ENCODE peak calls at places on chromosomes 13 and 19, in five cellular contexts. N, F, L, O and P are unnamed samples.

GRCh38 chr13:44382635-44383145 is 9.1 kb downstream of the SERP2 start:
- DNase-seq in N (no peak), F (no peak), L (no peak), O (no peak), P (no peak)

GRCh38 chr13:67437246-67437645 is 207.1 kb upstream of the PCDH9 start:
- DNase-seq in N (no peak), F (no peak), L (no peak), O (no peak), P (no peak)

GRCh38 chr19:24048261-24048660 is 38.7 kb upstream of the ZNF254 start:
- DNase-seq in N (no peak), F (no peak), L (no peak), O (no peak), P (peak; percentile 27)

GRCh38 chr13:74573654-74574053 is 439.4 kb upstream of the KLF12 start:
- DNase-seq in N (no peak), F (peak; percentile 68), L (no peak), O (no peak), P (peak; percentile 58)

GRCh38 chr19:33467851-33468250 is 53.7 kb downstream of the PEPD start:
- DNase-seq in N (no peak), F (no peak), L (no peak), O (no peak), P (peak; percentile 15)

GRCh38 chr13:54174001-54174400 is 1145.4 kb downstream of the OLFM4 start:
- DNase-seq in N (no peak), F (no peak), L (no peak), O (no peak), P (no peak)

GRCh38 chr13:100987993-100988392 is 313.4 kb upstream of the TMTC4 start:
- DNase-seq in N (peak; percentile 12), F (no peak), L (peak; percentile 10), O (peak; percentile 30), P (peak; percentile 49)

GRCh38 chr13:25869941-25870340 is 181.9 kb downstream of the SHISA2 start:
- DNase-seq in N (no peak), F (no peak), L (no peak), O (no peak), P (no peak)

GRCh38 chr13:30143671-30144400 is 163.5 kb downstream of the KATNAL1 start:
- DNase-seq in N (no peak), F (no peak), L (peak; percentile 26), O (peak; percentile 88), P (no peak)

GRCh38 chr13:43830481-43830873 is 43.7 kb upstream of the ENOX1 start:
- DNase-seq in N (no peak), F (no peak), L (peak; percentile 70), O (peak; percentile 62), P (no peak)

GRCh38 chr13:37485766-37486165 is 112.8 kb downstream of the POSTN start:
- DNase-seq in N (no peak), F (no peak), L (no peak), O (no peak), P (no peak)

GRCh38 chr19:42076375-42076944 is 494 bp downstream of the ZNF574 start:
- DNase-seq in N (no peak), F (no peak), L (no peak), O (no peak), P (no peak)

GRCh38 chr13:114017028-114017630 is 43.3 kb upstream of the C13orf46 start:
- DNase-seq in N (no peak), F (peak; percentile 68), L (no peak), O (no peak), P (peak; percentile 58)

GRCh38 chr19:16457195-16457953 is 14.4 kb downstream of the EPS15L1 start:
- DNase-seq in N (no peak), F (peak; percentile 54), L (no peak), O (peak; percentile 58), P (no peak)

GRCh38 chr13:74883834-74884233 is 598.1 kb downstream of the TBC1D4 start:
- DNase-seq in N (no peak), F (no peak), L (no peak), O (no peak), P (no peak)

GRCh38 chr19:32322541-32322940 is 22.9 kb upstream of the ZNF507 start:
- DNase-seq in N (no peak), F (peak; percentile 32), L (no peak), O (no peak), P (no peak)

GRCh38 chr13:37681295-37682032 is 82.9 kb upstream of the POSTN start:
- DNase-seq in N (no peak), F (no peak), L (no peak), O (peak; percentile 97), P (no peak)

GRCh38 chr13:33235078-33235477 is 50.5 kb downstream of the STARD13 start:
- DNase-seq in N (no peak), F (no peak), L (peak; percentile 69), O (peak; percentile 39), P (no peak)

GRCh38 chr19:16834747-16835146 is 5.5 kb downstream of the SIN3B start:
- DNase-seq in N (no peak), F (no peak), L (no peak), O (no peak), P (no peak)

GRCh38 chr13:39688699-39689405 is 33.4 kb downstream of the COG6 start:
- DNase-seq in N (no peak), F (no peak), L (no peak), O (peak; percentile 66), P (no peak)

GRCh38 chr13:31881495-31881882 is 142.2 kb downstream of the RXFP2 start:
- DNase-seq in N (no peak), F (no peak), L (no peak), O (no peak), P (no peak)

DNA sequence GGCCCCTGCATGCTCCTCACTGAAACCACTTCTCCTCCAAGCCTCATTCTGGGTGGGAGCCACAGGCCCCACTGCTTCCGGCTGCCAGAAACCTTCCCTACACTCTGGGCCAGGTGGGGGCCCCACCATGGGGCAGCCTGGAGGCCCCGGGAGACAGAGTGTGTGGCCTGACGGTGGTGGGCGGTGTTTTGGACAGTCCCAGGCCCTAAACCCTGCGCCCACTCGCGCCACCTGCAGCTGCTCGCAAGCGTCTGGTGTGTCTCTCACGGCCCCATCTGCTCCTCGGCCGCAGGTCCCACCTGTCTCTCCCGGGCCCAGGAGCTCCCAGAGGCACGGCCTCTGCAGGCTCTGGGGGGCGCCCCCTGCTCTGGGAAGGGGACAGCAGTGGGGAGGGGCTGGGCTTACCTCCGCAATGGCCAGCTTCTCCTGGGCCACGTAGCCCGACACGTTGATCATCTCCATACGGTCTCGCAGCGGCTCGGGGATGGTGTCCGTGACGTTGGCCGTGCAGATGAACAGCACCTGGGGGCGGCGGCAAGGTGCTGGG is 5.6 kb downstream of the RPL36 start:
- DNase-seq in N (no peak), F (peak; percentile 55), L (no peak), O (no peak), P (peak; percentile 50)
- H2BK12ac ChIP-seq in N (no peak overlapping the region), F (no peak overlapping the region), L (no peak overlapping the region), O (no peak overlapping the region), P (no peak overlapping the region)

GRCh38 chr19:14115761-14116160 is 1.8 kb downstream of the PRKACA start:
- DNase-seq in N (no peak), F (no peak), L (no peak), O (no peak), P (no peak)
- H2AK5ac ChIP-seq in N (no peak overlapping the region), F (no peak overlapping the region), L (no peak overlapping the region), O (no peak overlapping the region), P (no peak overlapping the region)

GRCh38 chr19:17860993-17861360 is 1.3 kb downstream of the RPL18A start:
- DNase-seq in N (no peak), F (no peak), L (no peak), O (peak; percentile 50), P (no peak)
- H2BK5ac ChIP-seq in N (no peak overlapping the region), F (peak overlapping the region; percentile 92), L (no peak overlapping the region), O (no peak overlapping the region), P (no peak overlapping the region)

DNA sequence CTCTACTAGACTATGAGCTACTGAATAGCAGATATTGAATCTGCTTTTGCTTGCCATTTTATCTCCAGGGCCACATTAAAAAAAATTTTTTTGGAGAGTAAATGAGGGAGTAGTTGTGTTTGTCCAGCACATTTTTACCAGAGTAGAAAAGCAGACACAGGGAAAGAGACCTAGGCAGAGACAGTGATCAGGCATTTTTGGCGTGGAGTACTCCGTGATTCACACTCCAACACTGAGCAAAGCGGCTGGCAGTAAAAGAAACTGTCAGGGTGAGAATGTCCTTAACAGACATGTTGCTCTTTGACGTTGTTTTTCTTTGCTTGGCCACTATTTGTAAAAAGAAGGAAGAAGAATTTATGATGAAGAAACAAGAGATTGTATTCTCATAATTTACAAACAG is 304.0 kb downstream of the TDRD3 start:
- DNase-seq in N (no peak), F (no peak), L (no peak), O (no peak), P (no peak)
- H2BK12ac ChIP-seq in N (no peak overlapping the region), F (no peak overlapping the region), L (no peak overlapping the region), O (no peak overlapping the region), P (no peak overlapping the region)

GRCh38 chr19:40365613-40366401 is 17.3 kb downstream of the PLD3 start:
- DNase-seq in N (peak; percentile 87), F (peak; percentile 86), L (peak; percentile 53), O (peak; percentile 86), P (peak; percentile 93)
- H2AK5ac ChIP-seq in N (peak overlapping the region; percentile 99), F (peak overlapping the region; percentile 45), L (peak overlapping the region; percentile 87), O (peak overlapping the region; percentile 33), P (no peak overlapping the region)

DNA sequence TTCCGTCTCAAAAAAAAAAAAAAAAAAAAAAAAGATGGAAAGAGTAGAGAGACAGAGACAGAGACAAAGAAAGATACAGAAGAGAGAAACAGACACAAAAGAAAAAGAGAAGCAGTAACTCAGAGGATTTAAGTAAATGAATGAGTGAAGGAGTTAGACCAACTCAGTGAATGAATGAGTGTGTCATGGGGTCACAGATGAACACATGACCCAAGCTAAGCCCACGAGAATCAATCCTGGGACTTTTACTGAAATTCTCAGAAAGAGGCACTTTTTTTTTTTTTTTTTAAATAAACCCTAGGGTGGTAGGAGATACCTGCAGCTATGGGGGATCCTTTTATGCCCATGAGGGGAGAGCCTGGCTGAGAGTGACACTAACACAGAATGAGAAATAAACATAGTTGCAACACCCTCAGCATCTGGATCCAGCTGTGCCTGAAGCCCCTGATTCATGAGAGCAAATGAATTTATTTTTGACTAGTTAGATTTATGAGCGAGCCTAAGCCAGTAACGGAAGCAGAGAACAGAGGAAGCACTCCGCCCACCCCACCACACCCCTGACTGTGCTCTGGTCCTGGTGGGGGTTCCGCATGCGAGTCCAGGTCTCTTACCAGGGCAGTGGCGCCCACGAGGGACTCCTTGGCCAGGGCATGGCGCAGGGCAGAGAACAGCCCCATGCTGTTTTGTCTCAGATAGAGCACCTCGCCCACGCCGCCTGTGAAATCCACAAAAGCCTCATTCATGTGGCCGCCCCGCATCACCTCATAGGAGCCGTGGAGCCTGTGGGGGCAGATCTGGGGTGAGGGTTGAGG is 4.6 kb downstream of the CAPN12 start:
- DNase-seq in N (no peak), F (no peak), L (no peak), O (no peak), P (no peak)
- H2BK5ac ChIP-seq in N (no peak overlapping the region), F (no peak overlapping the region), L (no peak overlapping the region), O (no peak overlapping the region), P (no peak overlapping the region)

DNA sequence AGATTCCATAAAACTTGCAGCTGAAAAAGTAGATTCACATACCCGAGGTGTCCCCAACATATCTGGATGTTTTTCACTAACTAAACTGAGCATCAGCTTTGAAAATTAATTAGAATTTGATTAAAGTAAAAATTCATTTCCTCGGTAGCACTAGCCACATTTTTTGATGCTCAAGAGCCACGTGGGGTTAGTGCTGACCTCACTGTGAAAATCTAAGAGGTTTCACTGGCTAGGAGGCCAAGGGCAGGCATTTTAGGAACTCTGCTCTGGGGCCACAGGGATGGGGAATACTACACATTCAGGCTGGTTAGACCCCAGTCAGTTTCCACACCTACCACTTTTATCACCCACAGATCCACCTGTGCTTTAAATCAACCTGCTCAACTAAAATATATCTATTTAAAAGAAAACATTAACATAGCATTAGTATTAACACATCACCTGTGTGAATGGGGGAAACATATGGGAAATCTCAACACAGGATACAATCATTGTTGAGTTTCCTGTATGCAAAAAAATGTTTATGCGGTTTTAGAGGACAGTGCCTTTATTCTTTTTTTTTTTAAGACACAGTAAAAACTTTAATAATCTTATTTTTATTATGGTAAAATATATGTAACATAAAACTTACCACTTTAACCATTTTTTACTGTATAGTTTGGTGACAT is 45.5 kb downstream of the BRD4 start:
- DNase-seq in N (no peak), F (no peak), L (no peak), O (no peak), P (no peak)
- H2BK12ac ChIP-seq in N (no peak overlapping the region), F (no peak overlapping the region), L (no peak overlapping the region), O (no peak overlapping the region), P (no peak overlapping the region)